ENCODE peak calls at places on chromosomes 2 and 18, in eight cellular contexts. S is HCT116, H is spleen, A is GM23338, Y is HepG2, U is K562, L is stomach, T is endothelial cell of umbilical vein. W is an unnamed sample.

GRCh38 chr2:177282787-177283533 is 18.4 kb upstream of the NFE2L2 start:
- DNase-seq in S (no peak), H (no peak), A (no peak), Y (no peak), U (no peak), L (no peak), T (no peak), W (no peak)

GRCh38 chr18:654601-655000 is 2.9 kb upstream of the TYMS start:
- DNase-seq in S (no peak), H (no peak), A (no peak), Y (no peak), U (no peak), L (no peak), T (no peak), W (no peak)

GRCh38 chr2:167966937-167967913 is 280.2 kb downstream of the STK39 start:
- DNase-seq in S (no peak), H (no peak), A (no peak), Y (no peak), U (no peak), L (no peak), T (no peak), W (no peak)

GRCh38 chr2:163667064-163667887 is 68.5 kb downstream of the FIGN start:
- DNase-seq in S (no peak), H (no peak), A (no peak), Y (peak; percentile 81), U (no peak), L (no peak), T (peak; percentile 96), W (no peak)

GRCh38 chr2:171902840-171903420 is 8.9 kb upstream of the SLC25A12 start:
- DNase-seq in S (no peak), H (no peak), A (no peak), Y (no peak), U (no peak), L (no peak), T (no peak), W (no peak)

GRCh38 chr18:63180333-63180732 is 139.2 kb downstream of the BCL2 start:
- DNase-seq in S (no peak), H (peak; percentile 60), A (no peak), Y (no peak), U (no peak), L (no peak), T (no peak), W (no peak)

GRCh38 chr2:43218550-43219382 is 7.6 kb downstream of the ZFP36L2 start:
- DNase-seq in S (no peak), H (peak; percentile 95), A (peak; percentile 74), Y (peak; percentile 76), U (peak; percentile 52), L (peak; percentile 77), T (peak; percentile 53), W (no peak)

GRCh38 chr2:75627902-75628504 is 18.6 kb upstream of the MRPL19 start:
- DNase-seq in S (peak; percentile 57), H (peak; percentile 86), A (peak; percentile 90), Y (peak; percentile 75), U (peak; percentile 79), L (peak; percentile 73), T (peak; percentile 78), W (peak; percentile 41)

GRCh38 chr2:29879456-29879855 is 41.9 kb downstream of the ALK start:
- DNase-seq in S (no peak), H (no peak), A (no peak), Y (no peak), U (no peak), L (no peak), T (no peak), W (no peak)

GRCh38 chr2:172893654-172894053 is 158.0 kb downstream of the RAPGEF4 start:
- DNase-seq in S (no peak), H (no peak), A (no peak), Y (no peak), U (no peak), L (no peak), T (no peak), W (no peak)

GRCh38 chr2:151315381-151315903 is 26.0 kb upstream of the NMI start:
- DNase-seq in S (no peak), H (no peak), A (no peak), Y (no peak), U (no peak), L (no peak), T (no peak), W (no peak)

GRCh38 chr18:27113358-27113757 is 71.8 kb downstream of the CHST9 start:
- DNase-seq in S (no peak), H (no peak), A (no peak), Y (no peak), U (no peak), L (no peak), T (no peak), W (no peak)

GRCh38 chr2:132837764-132838163 is 167.8 kb upstream of the LYPD1 start:
- DNase-seq in S (no peak), H (no peak), A (no peak), Y (no peak), U (no peak), L (no peak), T (no peak), W (no peak)

GRCh38 chr18:50866765-50867164 is 12.2 kb upstream of the ME2 start:
- DNase-seq in S (no peak), H (no peak), A (no peak), Y (no peak), U (no peak), L (no peak), T (peak; percentile 12), W (no peak)

GRCh38 chr2:221254281-221254680 is 317.8 kb downstream of the EPHA4 start:
- DNase-seq in S (no peak), H (no peak), A (peak; percentile 62), Y (no peak), U (no peak), L (no peak), T (no peak), W (no peak)

GRCh38 chr18:54060343-54061005 is 164.0 kb downstream of the MBD2 start:
- DNase-seq in S (no peak), H (no peak), A (no peak), Y (no peak), U (no peak), L (no peak), T (no peak), W (no peak)

DNA sequence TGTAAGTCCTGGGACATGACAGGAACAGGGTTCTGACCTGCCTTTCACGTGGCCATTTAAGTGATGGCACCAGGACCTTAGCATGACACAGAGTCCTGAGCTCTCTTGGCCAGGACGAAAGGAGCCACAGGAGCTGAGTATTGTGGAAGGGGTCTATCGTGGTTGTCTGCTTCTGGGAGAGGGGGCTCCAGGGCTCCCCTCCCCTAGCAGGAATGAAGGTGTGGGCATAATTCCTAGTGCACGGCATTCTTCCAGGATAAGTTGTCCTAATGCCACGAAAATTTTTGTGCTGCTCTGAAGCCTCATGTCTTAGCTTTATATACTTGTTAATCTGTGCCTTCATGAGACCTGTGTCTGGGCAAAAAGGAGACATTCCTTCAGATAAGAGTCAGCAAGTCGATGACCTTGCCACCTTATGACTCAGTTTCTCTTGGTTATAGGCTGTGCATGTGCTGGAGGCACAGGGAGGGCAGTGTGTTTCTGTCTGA is 17.1 kb downstream of the GATA6 start:
- DNase-seq in S (no peak), H (no peak), A (no peak), Y (no peak), U (no peak), L (no peak), T (peak; percentile 40), W (no peak)
- H3K4me1 ChIP-seq in S (peaks cover 4% of the 10 kb centered on the region), H (peaks cover 9% of the 10 kb centered on the region), A (no peaks in the 10 kb centered on the region), Y (no peaks in the 10 kb centered on the region), U (peaks cover 4% of the 10 kb centered on the region), L (peaks cover 86% of the 10 kb centered on the region), T (peaks cover 66% of the 10 kb centered on the region), W (no peaks in the 10 kb centered on the region)

DNA sequence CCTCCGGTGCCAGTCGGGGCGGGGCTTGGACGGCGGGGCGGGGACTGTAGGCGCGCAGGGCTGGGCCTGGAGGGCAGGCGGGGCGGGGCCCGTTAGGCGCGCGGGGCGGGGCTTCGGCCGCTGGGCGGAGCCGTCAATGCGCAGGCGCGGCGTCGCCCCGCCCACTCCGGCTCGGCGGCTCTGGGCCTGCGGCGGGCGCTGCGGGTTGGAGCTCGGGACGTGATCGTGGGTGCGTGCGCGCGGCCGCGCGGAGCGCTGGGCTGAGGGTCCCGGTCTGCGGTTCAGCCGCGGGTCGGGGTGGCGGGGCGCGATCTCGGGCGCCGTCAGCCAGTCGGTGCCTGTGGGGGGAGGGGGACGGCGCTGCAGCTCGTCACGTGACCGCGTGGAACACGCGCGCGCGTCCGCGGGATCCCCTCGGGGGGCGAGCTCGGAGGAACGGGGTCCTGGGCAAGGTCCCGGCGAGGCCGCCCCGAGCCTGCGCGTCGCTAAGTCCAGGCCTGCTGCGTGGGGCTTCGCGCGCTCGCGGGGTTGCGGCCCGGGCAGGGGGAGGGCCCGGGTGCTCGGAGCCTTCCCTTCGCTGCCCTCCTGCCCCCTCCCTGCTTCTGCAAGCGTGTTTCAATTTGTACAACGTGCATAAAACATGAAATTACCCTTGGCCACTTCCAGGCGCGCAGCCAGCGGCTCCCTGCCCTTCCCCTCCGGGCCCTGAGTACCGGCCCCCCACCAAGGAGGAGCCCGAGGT is at the start of gene D2HGDH:
- DNase-seq in S (peak; percentile 47), H (peak; percentile 99), A (peak; percentile 94), Y (peak; percentile 80), U (peak; percentile 83), L (peak; percentile 97), T (peak; percentile 78), W (peak; percentile 92)
- TF ChIP-seq POLR2AphosphoS5 in S (peak; percentile 95), H (peak; percentile 91), A (peak; percentile 84), Y (peak; percentile 86), U (peak; percentile 66), L (peak; percentile 78), T (peak; percentile 97), W (no peak)

DNA sequence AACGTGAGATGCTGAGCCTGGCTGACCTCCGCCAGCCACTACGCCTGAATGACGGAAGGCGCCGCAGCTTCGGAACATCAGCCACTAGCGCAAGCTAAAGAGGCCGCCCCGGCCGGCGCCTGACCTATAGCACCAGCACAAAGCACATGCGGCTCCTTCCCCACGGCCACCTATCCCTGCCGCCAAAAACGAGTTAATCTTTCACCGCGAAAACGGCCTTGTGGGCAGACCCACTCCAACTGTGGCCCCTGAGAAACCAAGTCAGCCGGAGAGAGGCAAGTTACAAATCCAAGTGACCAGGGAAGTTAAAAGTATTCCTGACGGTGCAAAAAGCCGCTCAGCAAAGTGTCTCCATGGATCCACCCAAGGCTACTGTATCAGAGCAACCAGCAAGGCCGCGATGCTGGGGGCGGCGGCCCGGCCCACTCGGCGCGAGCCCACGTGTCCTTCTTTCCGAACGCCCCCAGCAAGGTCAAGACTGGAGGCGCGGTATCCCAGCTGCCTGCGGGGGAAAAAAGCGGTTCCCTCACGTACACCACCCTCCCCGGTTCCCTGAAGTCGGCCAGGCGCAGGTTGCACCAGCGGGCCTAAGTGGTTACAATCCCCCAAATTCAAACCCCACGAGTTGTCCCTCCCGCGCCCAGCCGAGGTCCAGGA is 575 bp downstream of the HSPD1 start:
- DNase-seq in S (no peak), H (peak; percentile 93), A (peak; percentile 68), Y (peak; percentile 57), U (peak; percentile 62), L (peak; percentile 75), T (peak; percentile 69), W (peak; percentile 50)
- H3K36me3 ChIP-seq in S (peaks cover 86% of the 10 kb centered on the region), H (no peaks in the 10 kb centered on the region), A (peaks cover 65% of the 10 kb centered on the region), Y (peaks cover 16% of the 10 kb centered on the region), U (peaks cover 78% of the 10 kb centered on the region), L (peaks cover 43% of the 10 kb centered on the region), T (no peaks in the 10 kb centered on the region), W (no peaks in the 10 kb centered on the region)

DNA sequence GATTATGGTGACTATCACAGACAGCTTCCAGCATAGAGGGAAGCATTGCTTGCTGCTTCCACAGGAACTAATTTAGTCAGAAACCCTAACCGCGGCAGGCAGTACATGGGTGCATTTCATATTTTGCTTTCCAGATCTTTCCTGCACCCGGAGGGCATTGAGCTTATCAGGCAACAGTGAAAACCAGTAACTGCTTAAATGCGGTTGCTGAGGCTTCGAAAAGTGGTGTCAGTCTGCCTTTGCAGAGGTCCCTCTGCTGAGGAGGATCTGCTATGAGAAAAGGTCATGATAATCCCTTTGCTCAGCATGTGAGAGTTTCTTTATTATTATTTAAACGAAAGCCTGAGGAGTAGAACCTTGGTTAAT is 44.6 kb upstream of the ROCK2 start:
- DNase-seq in S (no peak), H (no peak), A (no peak), Y (no peak), U (no peak), L (no peak), T (no peak), W (no peak)
- H3K4me1 ChIP-seq in S (peaks cover 24% of the 10 kb centered on the region), H (peaks cover 4% of the 10 kb centered on the region), A (peaks cover 9% of the 10 kb centered on the region), Y (peaks cover 77% of the 10 kb centered on the region), U (peaks cover 14% of the 10 kb centered on the region), L (peaks cover 62% of the 10 kb centered on the region), T (peaks cover 20% of the 10 kb centered on the region), W (peaks cover 12% of the 10 kb centered on the region)